ENCODE peak calls at places on chromosomes 4 and X, in six cellular contexts. S is Peyer's patch, F is transverse colon, K is adrenal gland, M is breast epithelium, L is upper lobe of left lung. E is an unnamed sample. For H3K4me1, the result is how much of the 10 kb centered on the place peaks cover.

GRCh38 chr4:67565284-67565683 is 6.8 kb downstream of the STAP1 start:
- DNase-seq in K (no peak), F (no peak), L (no peak), S (no peak), M (no peak), E (no peak)

GRCh38 chrX:67614414-67614813 is 70.6 kb downstream of the AR start:
- DNase-seq in S (no peak), K (no peak), M (no peak), L (no peak), F (no peak), E (no peak)

GRCh38 chr4:73661646-73662119 is 41.4 kb upstream of the RASSF6 start:
- DNase-seq in L (no peak), K (no peak), F (no peak), M (no peak), S (no peak), E (no peak)

GRCh38 chr4:13267091-13267490 is 217.0 kb downstream of the RAB28 start:
- DNase-seq in F (no peak), L (no peak), S (no peak), K (no peak), M (no peak), E (no peak)

GRCh38 chr4:72896515-72896914 is 173.0 kb downstream of the COX18 start:
- DNase-seq in M (no peak), K (no peak), F (no peak), S (no peak), L (peak), E (no peak)

GRCh38 chr4:148205481-148205880 is 236.7 kb downstream of the NR3C2 start:
- DNase-seq in L (no peak), S (no peak), F (no peak), M (no peak), K (no peak), E (no peak)

GRCh38 chr4:181962321-181962720 is 280.9 kb upstream of the TENM3 start:
- DNase-seq in L (no peak), M (no peak), S (no peak), F (no peak), K (no peak), E (no peak)

GRCh38 chrX:123964155-123964554 is 2.6 kb downstream of the STAG2 start:
- DNase-seq in F (no peak), K (no peak), S (no peak), L (no peak), M (no peak), E (no peak)

GRCh38 chrX:38940547-38940946 is 139.3 kb downstream of the MID1IP1 start:
- DNase-seq in F (no peak), L (no peak), M (no peak), K (no peak), S (no peak), E (no peak)

GRCh38 chr4:151676301-151676700 is 84.5 kb downstream of the GATB start:
- DNase-seq in K (peak), L (no peak), M (no peak), S (no peak), F (no peak), E (no peak)

GRCh38 chrX:106728337-106728736 is 1.8 kb downstream of the RNF128 start:
- DNase-seq in F (no peak), L (peak), S (no peak), K (no peak), M (no peak), E (no peak)

GRCh38 chrX:35040871-35041270 is 98.3 kb downstream of the FAM47B start:
- DNase-seq in K (no peak), M (no peak), F (no peak), L (no peak), S (no peak), E (no peak)

GRCh38 chr4:10584042-10584441 is 100.5 kb downstream of the CLNK start:
- DNase-seq in M (no peak), L (peak), F (peak), K (peak), S (no peak), E (no peak)

GRCh38 chrX:34584781-34585180 is 72.3 kb downstream of the TMEM47 start:
- DNase-seq in M (no peak), S (no peak), F (no peak), K (no peak), L (no peak), E (no peak)

GRCh38 chrX:150849996-150850720 is 48.3 kb downstream of the CD99L2 start:
- DNase-seq in K (no peak), L (no peak), S (no peak), F (no peak), M (no peak), E (no peak)
- H3K4me1 ChIP-seq in K (under half), L (under half), S (under half), F (under half), M (under half), E (under half)

GRCh38 chrX:109735241-109735744 is 2.2 kb upstream of the ACSL4 start:
- DNase-seq in F (no peak), K (no peak), L (no peak), S (no peak), M (no peak), E (no peak)

GRCh38 chrX:109732780-109733657 is at the start of gene ACSL4:
- DNase-seq in L (peak), M (peak), K (peak), F (peak), S (peak), E (peak)

GRCh38 chrX:109733658-109734022 is 583 bp upstream of the ACSL4 start:
- DNase-seq in L (no peak), K (no peak), S (no peak), M (no peak), F (no peak), E (no peak)

GRCh38 chrX:109732319-109732779 is 708 bp downstream of the ACSL4 start:
- DNase-seq in M (no peak), F (no peak), S (no peak), K (peak), L (no peak), E (no peak)
- TF ChIP-seq POLR2A in M (no peak), F (peak), S (no peak), K (peak), L (no peak), E (no peak)

DNA sequence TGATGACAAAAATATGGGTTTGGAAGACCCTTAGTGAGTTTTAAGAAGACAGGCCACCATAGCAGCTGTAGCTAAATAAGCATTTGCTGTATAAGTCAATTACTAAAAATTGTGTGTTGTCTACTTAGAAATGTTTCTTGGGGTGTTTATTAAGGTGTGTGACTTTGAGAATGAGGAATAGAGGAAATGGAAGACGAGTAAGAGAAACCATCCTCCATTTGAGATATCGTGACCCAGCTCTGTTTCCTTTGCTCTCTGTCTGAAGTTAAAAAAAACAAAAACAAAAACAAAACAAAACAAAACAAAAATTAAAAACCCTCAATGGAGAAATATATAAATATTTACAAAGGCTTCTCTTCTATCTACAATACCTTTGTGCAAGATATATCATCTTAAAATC is 41.7 kb upstream of the FAM9C start:
- DNase-seq in S (no peak), L (no peak), F (no peak), K (no peak), M (no peak), E (no peak)
- H3K4me1 ChIP-seq in S (under half), L (under half), F (under half), K (under half), M (under half), E (under half)

DNA sequence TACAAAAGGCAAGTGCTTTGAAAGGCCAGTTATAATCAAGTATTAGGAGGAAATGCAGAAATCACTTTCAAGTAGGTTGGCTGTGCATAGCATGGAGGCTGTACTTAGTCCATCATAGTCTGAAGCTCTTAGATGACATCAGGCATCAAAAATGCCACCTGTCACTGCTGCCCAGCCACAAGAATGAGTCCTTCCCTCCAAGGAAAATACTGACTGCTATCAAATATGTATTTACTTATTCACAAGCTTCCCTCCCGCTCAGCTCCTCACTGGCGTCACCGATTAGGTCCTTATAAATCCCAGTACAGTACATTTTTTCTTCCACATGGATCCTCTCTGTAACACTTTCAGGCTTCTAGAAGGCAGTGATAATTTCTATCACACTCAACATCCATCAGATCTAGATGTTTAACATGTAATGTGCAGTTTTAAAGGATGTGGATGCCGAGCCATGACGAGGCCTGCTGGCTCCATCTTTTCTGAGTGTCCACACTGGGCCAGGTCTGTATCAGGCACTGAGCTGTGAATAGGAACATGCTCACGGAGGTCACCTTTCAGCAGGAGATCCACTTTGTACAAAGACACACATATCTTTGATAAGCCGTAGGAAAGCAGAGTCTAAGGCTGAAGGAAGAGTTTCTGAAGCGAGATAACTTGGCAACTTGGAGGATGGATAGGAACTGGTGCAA is 121.9 kb downstream of the PALLD start:
- DNase-seq in K (no peak), L (no peak), S (no peak), M (no peak), F (no peak), E (no peak)
- TF ChIP-seq POLR2A in K (no peak), L (no peak), S (no peak), M (no peak), F (no peak), E (no peak)